ENCODE peak calls at places on chromosomes 6 and 20, in five cellular contexts. B is G401; H is activated naive CD4-positive, alpha-beta T cell treated with anti-CD3 and anti-CD28 coated beads, Interleukin-2, amount 50 U/mL, for 72 hours; P is stimulated activated CD4-positive, alpha-beta T cell treated with anti-CD3 and anti-CD28 coated beads, Interleukin-12 subunit alpha, Interleukin-12 subunit beta, amount 100 ng/mL, for 4 hours; X is KBM-7. V is an unnamed sample.

GRCh38 chr6:72738091-72738490 is 116.2 kb downstream of the KCNQ5 start:
- DNase-seq in B (no peak), H (no peak), P (no peak), X (no peak), V (no peak)

GRCh38 chr20:5531318-5532081 is 214.7 kb upstream of the PROKR2 start:
- DNase-seq in B (no peak), H (no peak), P (no peak), X (peak), V (no peak)

GRCh38 chr20:58810116-58810878 is 40.4 kb downstream of the GNAS-AS1 start:
- DNase-seq in B (no peak), H (no peak), P (no peak), X (no peak), V (no peak)

GRCh38 chr6:43269273-43270007 is 26.2 kb downstream of the TTBK1 start:
- DNase-seq in B (no peak), H (peak), P (peak), X (peak), V (peak)

GRCh38 chr6:127816643-127817042 is 84.2 kb downstream of the THEMIS start:
- DNase-seq in B (no peak), H (no peak), P (no peak), X (no peak), V (no peak)

GRCh38 chr20:4973330-4974097 is 27.8 kb downstream of the SLC23A2 start:
- DNase-seq in B (no peak), H (peak), P (peak), X (peak), V (no peak)

GRCh38 chr6:52138284-52138683 is 47.9 kb upstream of the IL17A start:
- DNase-seq in B (no peak), H (no peak), P (no peak), X (no peak), V (no peak)

GRCh38 chr6:48476257-48476656 is 365.3 kb upstream of the PTCHD4 start:
- DNase-seq in B (no peak), H (no peak), P (no peak), X (no peak), V (no peak)

V was measured in T-helper 17 cell.